ENCODE peak calls at places on chromosomes 12 and 14, in seven cellular contexts. Z is mesendoderm, O is neuronal stem cell, M is IMR-90, U is H9, A is trophoblast cell, C is H1. W is an unnamed sample.

GRCh38 chr14:94924189-94924588 is 154.3 kb upstream of the GSC start:
- DNase-seq in C (no peak), Z (peak; percentile 25), A (no peak), M (no peak), U (no peak), O (no peak), W (no peak)

GRCh38 chr14:68471029-68471963 is 321.6 kb downstream of the ZFP36L1 start:
- DNase-seq in A (no peak), U (peak; percentile 76), Z (no peak), C (peak; percentile 65), O (peak; percentile 55), M (no peak), W (no peak)

GRCh38 chr12:123150804-123151678 is at the start of gene PITPNM2:
- DNase-seq in A (peak; percentile 52), M (peak; percentile 58), Z (peak; percentile 58), U (no peak), O (peak; percentile 68), C (no peak), W (peak; percentile 68)

GRCh38 chr14:88270781-88271180 is 52.3 kb downstream of the KCNK10 start:
- DNase-seq in Z (peak; percentile 25), A (no peak), M (no peak), U (peak; percentile 72), C (peak; percentile 19), O (no peak), W (no peak)

GRCh38 chr12:30345735-30346445 is 349.8 kb downstream of the IPO8 start:
- DNase-seq in U (no peak), A (no peak), C (no peak), O (no peak), M (no peak), Z (no peak), W (no peak)

GRCh38 chr14:68518910-68519686 is 273.8 kb downstream of the ZFP36L1 start:
- DNase-seq in O (no peak), U (no peak), A (no peak), C (no peak), M (peak; percentile 63), Z (no peak), W (no peak)

GRCh38 chr12:102879144-102879763 is 37.8 kb downstream of the PAH start:
- DNase-seq in U (peak; percentile 84), A (peak; percentile 36), C (peak; percentile 47), Z (peak; percentile 89), M (peak; percentile 6), O (peak; percentile 61), W (no peak)

GRCh38 chr12:90543393-90543792 is 411.6 kb downstream of the CCER1 start:
- DNase-seq in C (no peak), U (no peak), A (no peak), M (peak; percentile 44), O (no peak), Z (no peak), W (peak; percentile 35)

GRCh38 chr12:7083125-7083524 is 9.1 kb downstream of the C1R start:
- DNase-seq in C (no peak), U (no peak), O (no peak), A (no peak), M (no peak), Z (no peak), W (no peak)

GRCh38 chr14:104563191-104563741 is 16.3 kb upstream of the C14orf180 start:
- DNase-seq in O (no peak), M (no peak), A (no peak), Z (no peak), U (no peak), C (no peak), W (no peak)

GRCh38 chr12:93139028-93139665 is 210.1 kb upstream of the EEA1 start:
- DNase-seq in U (no peak), C (no peak), A (no peak), M (no peak), Z (no peak), O (no peak), W (no peak)

GRCh38 chr12:3002636-3003035 is 43.4 kb downstream of the TEAD4 start:
- DNase-seq in Z (no peak), A (no peak), O (no peak), U (no peak), M (no peak), C (no peak), W (no peak)

DNA sequence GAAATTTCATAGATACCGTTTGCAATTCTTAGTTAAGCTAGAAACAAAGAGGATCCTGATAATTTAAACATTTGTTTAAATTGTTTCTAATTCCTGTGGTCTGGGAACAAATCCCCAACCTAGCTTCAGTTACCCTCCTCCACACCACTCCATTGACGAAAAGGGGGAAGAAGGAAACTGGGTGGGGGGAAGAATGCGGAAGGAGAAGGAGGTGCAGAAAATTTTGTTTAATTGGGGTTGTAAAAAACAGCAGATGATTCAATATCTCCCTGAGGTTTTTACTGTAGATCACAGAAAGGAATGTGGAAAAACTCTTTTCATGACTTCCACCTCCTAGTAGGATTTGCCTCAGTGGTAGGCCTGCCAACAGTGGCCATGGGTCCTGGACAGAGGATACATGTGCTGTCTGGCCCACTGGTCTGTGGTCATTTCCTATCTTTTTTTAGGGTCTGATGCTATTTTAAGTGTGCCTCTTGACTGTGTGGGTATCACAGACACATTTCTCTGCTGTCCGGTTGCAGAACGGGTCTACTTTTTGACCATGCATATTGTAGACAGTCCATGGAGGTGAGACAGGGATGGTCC is 122.9 kb upstream of the PCED1B start:
- DNase-seq in C (no peak), M (no peak), A (no peak), U (no peak), O (no peak), Z (no peak), W (no peak)
- H2BK5ac ChIP-seq in C (no peak overlapping the region), M (no peak overlapping the region), A (no peak overlapping the region), U (no peak overlapping the region), O (no peak overlapping the region), Z (no peak overlapping the region), W (no peak overlapping the region)

GRCh38 chr14:55641954-55642353 is 61.9 kb downstream of the KTN1 start:
- DNase-seq in U (no peak), C (no peak), A (no peak), Z (no peak), M (no peak), O (no peak), W (no peak)
- H2BK5ac ChIP-seq in U (no peak overlapping the region), C (no peak overlapping the region), A (no peak overlapping the region), Z (no peak overlapping the region), M (no peak overlapping the region), O (no peak overlapping the region), W (no peak overlapping the region)

GRCh38 chr12:77947746-77948145 is 117.1 kb downstream of the NAV3 start:
- DNase-seq in A (peak; percentile 5), Z (no peak), U (no peak), M (no peak), O (no peak), C (no peak), W (no peak)
- H2BK5ac ChIP-seq in A (no peak overlapping the region), Z (no peak overlapping the region), U (no peak overlapping the region), M (peak overlapping the region; percentile 97), O (no peak overlapping the region), C (no peak overlapping the region), W (no peak overlapping the region)

GRCh38 chr14:77403798-77404197 is 19.5 kb downstream of the NOXRED1 start:
- DNase-seq in C (no peak), Z (no peak), U (no peak), M (no peak), A (no peak), O (no peak), W (no peak)

GRCh38 chr14:77406718-77407117 is 16.6 kb downstream of the NOXRED1 start:
- DNase-seq in Z (no peak), O (no peak), M (peak; percentile 10), C (no peak), A (no peak), U (no peak), W (no peak)

GRCh38 chr14:77409131-77409533 is 14.2 kb downstream of the NOXRED1 start:
- DNase-seq in M (no peak), Z (peak; percentile 71), O (no peak), A (no peak), C (no peak), U (peak; percentile 48), W (peak; percentile 11)

GRCh38 chr14:77406086-77406485 is 17.2 kb downstream of the NOXRED1 start:
- DNase-seq in M (no peak), U (no peak), A (no peak), O (no peak), C (no peak), Z (no peak), W (no peak)

DNA sequence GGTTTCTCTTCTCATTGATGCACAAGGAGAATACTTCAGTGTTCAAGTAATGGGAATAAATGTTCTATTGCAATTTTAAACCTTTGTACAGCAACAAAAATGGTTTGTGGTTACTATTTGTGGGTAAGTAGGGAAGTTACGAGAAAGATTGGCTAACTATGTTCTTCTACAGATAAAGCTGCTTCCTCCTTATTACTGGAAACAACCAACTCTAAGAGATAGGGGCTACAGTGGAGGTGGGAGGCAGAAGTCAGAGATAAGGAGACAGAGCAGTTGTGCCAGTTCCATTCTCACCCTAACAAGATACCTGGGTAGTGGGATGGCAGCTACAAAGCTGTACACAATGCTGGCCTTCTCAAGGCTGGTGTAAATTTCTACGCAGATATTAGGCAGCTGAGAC is 16.2 kb downstream of the NOXRED1 start:
- DNase-seq in A (no peak), C (no peak), Z (no peak), U (no peak), M (no peak), O (no peak), W (no peak)
- H2BK5ac ChIP-seq in A (no peak overlapping the region), C (no peak overlapping the region), Z (no peak overlapping the region), U (no peak overlapping the region), M (no peak overlapping the region), O (no peak overlapping the region), W (no peak overlapping the region)